ENCODE peak calls at places on chromosome 5, in six cellular contexts. V is tibial nerve, I is foreskin fibroblast, N is lower leg skin, C is HFF-Myc, Z is progenitor cell of endocrine pancreas. T is an unnamed sample.

GRCh38 chr5:14741721-14742426 is 77.4 kb downstream of the OTULIN start:
- DNase-seq in V (no peak), Z (no peak), C (no peak), I (no peak), N (no peak), T (no peak)

GRCh38 chr5:111469905-111470304 is 42.4 kb downstream of the STARD4 start:
- DNase-seq in N (no peak), I (no peak), Z (no peak), C (no peak), V (no peak), T (no peak)

GRCh38 chr5:142716963-142717362 is 31.1 kb upstream of the FGF1 start:
- DNase-seq in Z (peak; percentile 14), N (peak; percentile 52), C (no peak), V (peak; percentile 51), I (no peak), T (no peak)

GRCh38 chr5:76849767-76850291 is at the start of gene S100Z:
- DNase-seq in V (no peak), N (no peak), I (no peak), C (no peak), Z (no peak), T (no peak)

GRCh38 chr5:176611435-176611834 is 1.5 kb upstream of the GPRIN1 start:
- DNase-seq in C (peak; percentile 72), N (peak; percentile 61), I (peak; percentile 85), V (peak; percentile 68), Z (peak; percentile 78), T (peak; percentile 92)

GRCh38 chr5:124193371-124193789 is 553.1 kb downstream of the ZNF608 start:
- DNase-seq in V (peak; percentile 12), Z (no peak), N (no peak), C (no peak), I (peak; percentile 63), T (no peak)

GRCh38 chr5:115773010-115773580 is 43.4 kb downstream of the CDO1 start:
- DNase-seq in I (no peak), V (peak; percentile 27), N (no peak), C (no peak), Z (no peak), T (no peak)

GRCh38 chr5:133552925-133553525 is 59.3 kb downstream of the FSTL4 start:
- DNase-seq in Z (peak; percentile 34), I (peak; percentile 4), N (peak; percentile 29), C (no peak), V (peak; percentile 18), T (no peak)

GRCh38 chr5:179840321-179840720 is 18.3 kb downstream of the MRNIP start:
- DNase-seq in N (no peak), C (no peak), Z (no peak), V (no peak), I (no peak), T (no peak)

GRCh38 chr5:172559004-172559932 is 81.8 kb upstream of the NEURL1B start:
- DNase-seq in C (peak; percentile 45), Z (no peak), V (peak; percentile 47), I (peak; percentile 87), N (peak; percentile 53), T (no peak)

GRCh38 chr5:92629574-92629973 is 951.4 kb downstream of the NR2F1-AS1 start:
- DNase-seq in V (no peak), Z (no peak), N (no peak), C (no peak), I (no peak), T (no peak)

GRCh38 chr5:37816883-37817282 is 23.0 kb downstream of the GDNF start:
- DNase-seq in V (no peak), Z (no peak), C (no peak), I (no peak), N (no peak), T (no peak)

GRCh38 chr5:44942524-44943001 is 133.8 kb downstream of the MRPS30 start:
- DNase-seq in N (no peak), I (no peak), C (no peak), Z (no peak), V (no peak), T (no peak)

GRCh38 chr5:152642406-152642805 is 237.3 kb upstream of the NMUR2 start:
- DNase-seq in I (no peak), N (no peak), V (no peak), Z (no peak), C (no peak), T (no peak)

GRCh38 chr5:113989913-113990305 is 372.0 kb upstream of the KCNN2 start:
- DNase-seq in C (no peak), I (no peak), V (no peak), Z (no peak), N (no peak), T (no peak)

GRCh38 chr5:113984928-113985327 is 376.9 kb upstream of the KCNN2 start:
- DNase-seq in V (no peak), C (no peak), Z (no peak), N (no peak), I (no peak), T (no peak)

GRCh38 chr5:113985505-113985904 is 376.4 kb upstream of the KCNN2 start:
- DNase-seq in N (no peak), I (no peak), V (no peak), C (no peak), Z (no peak), T (no peak)

GRCh38 chr5:113989278-113989912 is 372.5 kb upstream of the KCNN2 start:
- DNase-seq in I (no peak), Z (no peak), N (no peak), C (no peak), V (no peak), T (no peak)
- TF ChIP-seq CTCF in I (no peak), Z (no peak), N (no peak), C (no peak), V (no peak), T (no peak)

DNA sequence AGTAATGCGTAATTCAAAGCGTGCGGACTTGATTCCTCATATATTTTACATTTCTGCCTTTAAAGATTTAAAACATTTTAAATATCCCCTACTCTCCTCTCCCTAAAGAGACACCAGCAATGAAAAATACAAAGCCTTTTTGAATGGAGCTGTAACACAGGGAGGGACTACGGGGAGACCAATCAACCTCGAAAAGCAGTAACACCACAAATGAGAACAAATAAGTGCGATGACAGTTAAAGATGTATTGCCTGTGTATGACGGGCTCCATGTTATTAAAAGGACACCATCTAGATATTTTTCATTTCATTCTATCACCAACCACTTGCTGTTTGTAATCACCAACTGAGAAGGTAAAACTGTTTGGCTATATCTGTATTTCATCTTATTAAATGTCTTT is 230.3 kb upstream of the TBCA start:
- DNase-seq in N (no peak), Z (no peak), V (no peak), C (no peak), I (no peak), T (no peak)
- TF ChIP-seq CTCF in N (no peak), Z (no peak), V (no peak), C (no peak), I (no peak), T (no peak)

GRCh38 chr5:149654893-149655505 is 73.7 kb downstream of the ARHGEF37 start:
- DNase-seq in C (no peak), Z (no peak), V (no peak), N (no peak), I (no peak), T (no peak)

GRCh38 chr5:149654282-149654681 is 73.0 kb downstream of the ARHGEF37 start:
- DNase-seq in Z (no peak), N (no peak), I (no peak), V (no peak), C (no peak), T (no peak)

GRCh38 chr5:149657324-149657723 is 72.8 kb upstream of the PPARGC1B start:
- DNase-seq in V (no peak), N (no peak), C (no peak), I (no peak), Z (no peak), T (no peak)

GRCh38 chr5:149658299-149658698 is 71.8 kb upstream of the PPARGC1B start:
- DNase-seq in I (no peak), N (no peak), C (no peak), Z (no peak), V (no peak), T (no peak)

GRCh38 chr5:149656576-149657182 is 73.4 kb upstream of the PPARGC1B start:
- DNase-seq in N (no peak), V (no peak), C (no peak), Z (peak; percentile 22), I (no peak), T (no peak)
- TF ChIP-seq CTCF in N (no peak), V (peak; percentile 49), C (peak; percentile 69), Z (peak; percentile 62), I (peak; percentile 43), T (peak; percentile 53)

GRCh38 chr5:138595396-138595795 is 20.2 kb upstream of the HSPA9 start:
- DNase-seq in Z (no peak), N (no peak), C (no peak), V (no peak), I (no peak), T (no peak)
- TF ChIP-seq CTCF in Z (peak; percentile 17), N (no peak), C (no peak), V (no peak), I (no peak), T (no peak)

GRCh38 chr5:181243521-181244307 is at the start of gene RACK1:
- DNase-seq in Z (peak; percentile 76), C (no peak), N (peak; percentile 89), V (peak; percentile 86), I (peak; percentile 80), T (peak; percentile 94)
- TF ChIP-seq CTCF in Z (no peak), C (no peak), N (no peak), V (no peak), I (no peak), T (no peak)

DNA sequence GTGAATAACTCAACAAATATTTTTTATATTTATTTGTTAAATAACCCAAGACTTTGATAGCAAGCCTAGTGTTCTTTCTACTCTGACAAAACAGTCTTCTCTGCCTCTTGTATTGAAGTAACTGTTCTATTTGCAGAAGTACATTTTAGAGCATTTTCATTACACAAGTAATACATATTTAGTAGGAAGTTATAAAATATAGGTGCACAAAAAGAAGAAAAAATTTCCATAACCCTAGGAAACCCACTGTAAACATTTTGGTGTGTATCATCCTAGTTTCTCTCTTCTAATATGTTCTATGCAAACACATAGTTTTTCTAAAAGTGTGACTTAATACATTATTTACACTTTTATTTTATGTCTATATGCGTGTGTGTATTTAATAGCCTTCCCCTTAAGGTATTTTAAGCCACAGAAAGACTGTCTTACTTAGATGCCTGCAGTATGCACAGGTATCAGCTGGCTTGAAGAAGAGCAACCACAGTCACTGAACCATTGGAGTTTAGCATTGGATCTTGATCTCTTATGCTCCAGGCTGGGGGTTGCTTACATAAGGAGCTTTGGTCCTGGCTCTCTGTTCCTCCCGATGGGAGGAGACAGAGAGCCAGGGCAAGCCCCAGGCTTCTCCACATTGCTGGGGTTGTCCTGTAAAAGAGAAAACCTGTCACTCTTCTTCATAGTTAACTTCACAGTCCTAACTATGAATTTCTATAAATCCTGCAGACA is 3.8 kb downstream of the SELENOP start:
- DNase-seq in Z (no peak), I (no peak), C (no peak), V (no peak), N (no peak), T (no peak)
- TF ChIP-seq CTCF in Z (no peak), I (no peak), C (no peak), V (no peak), N (no peak), T (no peak)